ENCODE peak calls at places on chromosomes 2 and 18, in four cellular contexts. One of them, this sample, is unnamed.

GRCh38 chr2:69973335-69973735 is 11.9 kb upstream of the ASPRV1 start:
- DNase-seq in HCT116: no peak
- DNase-seq in astrocyte: peak; percentile 54
- DNase-seq in naive thymus-derived CD4-positive, alpha-beta T cell: no peak
- DNase-seq in this sample: no peak

GRCh38 chr2:75133621-75134020 is 65.7 kb downstream of the TACR1 start:
- DNase-seq in HCT116: no peak
- DNase-seq in astrocyte: no peak
- DNase-seq in naive thymus-derived CD4-positive, alpha-beta T cell: no peak
- DNase-seq in this sample: no peak

GRCh38 chr18:55439036-55439435 is 149.0 kb downstream of the TCF4 start:
- DNase-seq in HCT116: no peak
- DNase-seq in astrocyte: no peak
- DNase-seq in naive thymus-derived CD4-positive, alpha-beta T cell: no peak
- DNase-seq in this sample: no peak

GRCh38 chr2:223930002-223930976 is 14.8 kb downstream of the WDFY1 start:
- DNase-seq in astrocyte: peak; percentile 23
- DNase-seq in naive thymus-derived CD4-positive, alpha-beta T cell: no peak
- DNase-seq in HCT116: no peak
- DNase-seq in this sample: no peak

GRCh38 chr2:144111443-144111842 is 408.5 kb downstream of the ZEB2 start:
- DNase-seq in astrocyte: peak; percentile 93
- DNase-seq in naive thymus-derived CD4-positive, alpha-beta T cell: no peak
- DNase-seq in HCT116: no peak
- DNase-seq in this sample: no peak

GRCh38 chr2:8027387-8027786 is 654.5 kb upstream of the ID2 start:
- DNase-seq in astrocyte: no peak
- DNase-seq in HCT116: no peak
- DNase-seq in naive thymus-derived CD4-positive, alpha-beta T cell: no peak
- DNase-seq in this sample: no peak

GRCh38 chr2:152497481-152498052 is 162.6 kb downstream of the FMNL2 start:
- DNase-seq in HCT116: peak; percentile 75
- DNase-seq in astrocyte: peak; percentile 95
- DNase-seq in naive thymus-derived CD4-positive, alpha-beta T cell: no peak
- DNase-seq in this sample: no peak

GRCh38 chr18:12373032-12373770 is 3.8 kb downstream of the AFG3L2 start:
- DNase-seq in astrocyte: peak; percentile 58
- DNase-seq in naive thymus-derived CD4-positive, alpha-beta T cell: no peak
- DNase-seq in HCT116: no peak
- DNase-seq in this sample: no peak

GRCh38 chr18:11955299-11956029 is 25.8 kb upstream of the IMPA2 start:
- DNase-seq in naive thymus-derived CD4-positive, alpha-beta T cell: no peak
- DNase-seq in astrocyte: peak; percentile 87
- DNase-seq in HCT116: no peak
- DNase-seq in this sample: no peak

GRCh38 chr2:155020246-155020645 is 321.8 kb downstream of the KCNJ3 start:
- DNase-seq in astrocyte: no peak
- DNase-seq in naive thymus-derived CD4-positive, alpha-beta T cell: no peak
- DNase-seq in HCT116: no peak
- DNase-seq in this sample: no peak

GRCh38 chr2:69224495-69224803 is 162.6 kb downstream of the GFPT1 start:
- DNase-seq in naive thymus-derived CD4-positive, alpha-beta T cell: no peak
- DNase-seq in HCT116: no peak
- DNase-seq in astrocyte: no peak
- DNase-seq in this sample: no peak

GRCh38 chr2:60213865-60214657 is 339.4 kb downstream of the BCL11A start:
- DNase-seq in naive thymus-derived CD4-positive, alpha-beta T cell: no peak
- DNase-seq in HCT116: no peak
- DNase-seq in astrocyte: no peak
- DNase-seq in this sample: no peak

GRCh38 chr2:100957971-100958653 is 44.0 kb upstream of the RPL31 start:
- DNase-seq in astrocyte: peak; percentile 95
- DNase-seq in HCT116: no peak
- DNase-seq in naive thymus-derived CD4-positive, alpha-beta T cell: no peak
- DNase-seq in this sample: no peak

GRCh38 chr18:1438458-1438910 is 533.8 kb downstream of the ADCYAP1 start:
- DNase-seq in naive thymus-derived CD4-positive, alpha-beta T cell: no peak
- DNase-seq in HCT116: no peak
- DNase-seq in astrocyte: no peak
- DNase-seq in this sample: no peak

GRCh38 chr2:42804891-42805290 is 12.5 kb upstream of the HAAO start:
- DNase-seq in astrocyte: no peak
- DNase-seq in HCT116: no peak
- DNase-seq in naive thymus-derived CD4-positive, alpha-beta T cell: no peak
- DNase-seq in this sample: no peak

GRCh38 chr18:48947102-48947501 is 3.7 kb downstream of the SMAD7 start:
- DNase-seq in astrocyte: no peak
- DNase-seq in HCT116: no peak
- DNase-seq in naive thymus-derived CD4-positive, alpha-beta T cell: no peak
- DNase-seq in this sample: no peak

GRCh38 chr2:122191331-122191730 is 435.9 kb downstream of the TSN start:
- DNase-seq in naive thymus-derived CD4-positive, alpha-beta T cell: no peak
- DNase-seq in HCT116: peak; percentile 2
- DNase-seq in astrocyte: no peak
- DNase-seq in this sample: no peak

GRCh38 chr2:100041946-100042345 is 100.4 kb downstream of the AFF3 start:
- DNase-seq in HCT116: no peak
- DNase-seq in naive thymus-derived CD4-positive, alpha-beta T cell: no peak
- DNase-seq in astrocyte: no peak
- DNase-seq in this sample: no peak

GRCh38 chr2:134070281-134070731 is 183.6 kb upstream of the MGAT5 start:
- DNase-seq in naive thymus-derived CD4-positive, alpha-beta T cell: no peak
- DNase-seq in astrocyte: peak; percentile 31
- DNase-seq in HCT116: no peak
- DNase-seq in this sample: no peak

GRCh38 chr2:36357506-36358316 is 2.1 kb downstream of the CRIM1 start:
- DNase-seq in astrocyte: peak; percentile 83
- DNase-seq in naive thymus-derived CD4-positive, alpha-beta T cell: no peak
- DNase-seq in HCT116: peak; percentile 69
- DNase-seq in this sample: no peak

GRCh38 chr18:34767601-34768027 is 57.5 kb downstream of the DTNA start:
- DNase-seq in HCT116: no peak
- DNase-seq in astrocyte: peak; percentile 89
- DNase-seq in naive thymus-derived CD4-positive, alpha-beta T cell: no peak
- DNase-seq in this sample: no peak

GRCh38 chr2:158973511-158973956 is 5.1 kb downstream of the TANC1 start:
- DNase-seq in HCT116: no peak
- DNase-seq in astrocyte: peak; percentile 36
- DNase-seq in naive thymus-derived CD4-positive, alpha-beta T cell: no peak
- DNase-seq in this sample: no peak

GRCh38 chr2:128394004-128394730 is 75.5 kb upstream of the HS6ST1 start:
- DNase-seq in naive thymus-derived CD4-positive, alpha-beta T cell: no peak
- DNase-seq in HCT116: no peak
- DNase-seq in astrocyte: no peak
- DNase-seq in this sample: no peak

GRCh38 chr18:43935051-43935412 is 657.7 kb upstream of the SYT4 start:
- DNase-seq in astrocyte: peak; percentile 64
- DNase-seq in naive thymus-derived CD4-positive, alpha-beta T cell: no peak
- DNase-seq in HCT116: no peak
- DNase-seq in this sample: no peak

GRCh38 chr2:188746727-188747126 is 227.4 kb upstream of the COL3A1 start:
- DNase-seq in HCT116: no peak
- DNase-seq in astrocyte: peak; percentile 50
- DNase-seq in naive thymus-derived CD4-positive, alpha-beta T cell: no peak
- DNase-seq in this sample: no peak

GRCh38 chr2:105239924-105240323 is 1.6 kb upstream of the GPR45 start:
- DNase-seq in naive thymus-derived CD4-positive, alpha-beta T cell: no peak
- DNase-seq in astrocyte: peak; percentile 97
- DNase-seq in HCT116: no peak
- DNase-seq in this sample: no peak

GRCh38 chr2:71662665-71663394 is 209.5 kb downstream of the DYSF start:
- DNase-seq in astrocyte: no peak
- DNase-seq in naive thymus-derived CD4-positive, alpha-beta T cell: no peak
- DNase-seq in HCT116: no peak
- DNase-seq in this sample: no peak

GRCh38 chr2:160646684-160647444 is 153.3 kb upstream of the RBMS1 start:
- DNase-seq in HCT116: no peak
- DNase-seq in naive thymus-derived CD4-positive, alpha-beta T cell: no peak
- DNase-seq in astrocyte: no peak
- DNase-seq in this sample: no peak

DNA sequence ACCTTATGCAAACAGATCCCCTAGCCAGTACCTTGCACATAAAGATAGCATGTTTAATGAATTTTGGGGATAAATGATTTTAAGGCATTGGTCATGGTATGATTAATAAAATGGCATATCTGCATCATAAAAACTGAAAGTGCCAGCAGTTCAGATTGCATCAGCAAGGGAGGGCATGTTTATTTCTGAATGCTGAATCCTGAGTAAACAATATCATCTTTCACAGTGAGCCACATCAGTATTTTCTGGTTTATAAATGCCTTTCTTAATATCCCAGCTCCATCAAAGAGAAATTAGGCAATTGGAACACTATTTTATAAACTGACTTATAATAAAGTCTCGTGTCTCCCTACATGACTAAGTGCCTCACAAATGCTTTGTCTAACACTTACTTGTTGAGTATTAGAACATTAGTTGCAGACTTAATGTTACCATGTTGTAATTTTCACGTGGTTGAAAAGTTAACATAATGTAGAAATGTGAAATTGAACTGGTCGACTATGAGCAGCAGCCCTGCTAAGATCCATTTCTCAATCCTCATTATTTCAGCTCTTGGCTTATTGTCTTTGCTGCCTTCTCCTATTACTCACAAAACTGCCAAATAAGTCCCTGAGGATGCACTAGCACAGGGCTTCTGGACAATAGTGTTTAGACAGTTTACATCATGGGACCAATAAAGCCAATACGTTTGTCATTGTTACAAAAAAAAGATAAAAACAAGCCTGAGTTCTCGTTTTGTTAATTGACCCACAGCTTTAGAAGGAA is 48.0 kb downstream of the LANCL1 start:
- DNase-seq in naive thymus-derived CD4-positive, alpha-beta T cell: no peak
- DNase-seq in astrocyte: no peak
- DNase-seq in HCT116: no peak
- DNase-seq in this sample: no peak
- H3K9me3 ChIP-seq in naive thymus-derived CD4-positive, alpha-beta T cell: peaks cover 15% of the 10 kb centered on the region
- H3K9me3 ChIP-seq in astrocyte: no peaks in the 10 kb centered on the region
- H3K9me3 ChIP-seq in HCT116: no peaks in the 10 kb centered on the region
- H3K9me3 ChIP-seq in this sample: no peaks in the 10 kb centered on the region

GRCh38 chr2:146123256-146123655 is 1603.3 kb upstream of the ZEB2 start:
- DNase-seq in naive thymus-derived CD4-positive, alpha-beta T cell: no peak
- DNase-seq in HCT116: no peak
- DNase-seq in astrocyte: peak; percentile 18
- DNase-seq in this sample: no peak
- H3K9me3 ChIP-seq in naive thymus-derived CD4-positive, alpha-beta T cell: no peaks in the 10 kb centered on the region
- H3K9me3 ChIP-seq in HCT116: no peaks in the 10 kb centered on the region
- H3K9me3 ChIP-seq in astrocyte: no peaks in the 10 kb centered on the region
- H3K9me3 ChIP-seq in this sample: no peaks in the 10 kb centered on the region

DNA sequence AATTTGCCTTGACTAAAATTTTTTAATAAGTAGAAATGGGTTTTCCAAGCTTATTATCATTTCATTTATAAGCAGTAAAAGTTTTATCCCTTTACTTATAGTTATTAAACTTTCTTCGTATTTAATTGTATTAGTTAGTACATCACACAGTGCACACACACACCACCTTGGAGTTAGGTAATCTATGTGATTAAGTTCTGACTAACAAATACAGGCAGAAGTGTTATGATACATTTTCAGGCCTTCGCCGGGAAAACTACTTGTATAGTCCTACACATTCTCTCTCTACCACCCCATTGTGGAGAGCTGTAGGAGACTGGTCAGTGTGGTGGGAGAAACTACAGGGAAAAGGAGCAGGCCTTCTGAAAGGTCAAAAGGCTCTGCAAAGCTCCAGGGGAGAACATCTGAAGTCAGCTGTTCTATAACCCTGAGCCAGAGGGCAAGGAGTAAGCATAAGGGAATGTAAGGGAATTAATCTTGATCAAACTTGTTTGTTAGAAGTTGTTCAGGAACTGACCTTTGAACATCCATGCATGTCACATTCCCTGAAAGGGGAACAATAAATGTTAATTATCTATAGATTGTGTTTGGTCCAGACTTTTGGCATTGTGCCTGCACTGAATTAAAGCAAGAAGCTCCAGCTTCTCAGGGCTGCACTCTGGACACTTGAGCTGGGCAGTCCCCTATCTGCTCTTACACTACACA is 231.7 kb downstream of the FSIP2 start:
- DNase-seq in naive thymus-derived CD4-positive, alpha-beta T cell: no peak
- DNase-seq in astrocyte: peak; percentile 20
- DNase-seq in HCT116: no peak
- DNase-seq in this sample: no peak
- H3K9me3 ChIP-seq in naive thymus-derived CD4-positive, alpha-beta T cell: peaks cover 4% of the 10 kb centered on the region
- H3K9me3 ChIP-seq in astrocyte: no peaks in the 10 kb centered on the region
- H3K9me3 ChIP-seq in HCT116: peaks cover 7% of the 10 kb centered on the region
- H3K9me3 ChIP-seq in this sample: no peaks in the 10 kb centered on the region

GRCh38 chr2:3631161-3631850 is 26.7 kb upstream of the ALLC start:
- DNase-seq in astrocyte: no peak
- DNase-seq in naive thymus-derived CD4-positive, alpha-beta T cell: peak; percentile 13
- DNase-seq in HCT116: no peak
- DNase-seq in this sample: no peak
- H3K9me3 ChIP-seq in astrocyte: no peaks in the 10 kb centered on the region
- H3K9me3 ChIP-seq in naive thymus-derived CD4-positive, alpha-beta T cell: no peaks in the 10 kb centered on the region
- H3K9me3 ChIP-seq in HCT116: no peaks in the 10 kb centered on the region
- H3K9me3 ChIP-seq in this sample: no peaks in the 10 kb centered on the region

GRCh38 chr2:131590366-131590765 is 62.7 kb downstream of the CCDC74A start:
- DNase-seq in HCT116: no peak
- DNase-seq in naive thymus-derived CD4-positive, alpha-beta T cell: no peak
- DNase-seq in astrocyte: no peak
- DNase-seq in this sample: no peak
- H3K9me3 ChIP-seq in HCT116: no peaks in the 10 kb centered on the region
- H3K9me3 ChIP-seq in naive thymus-derived CD4-positive, alpha-beta T cell: no peaks in the 10 kb centered on the region
- H3K9me3 ChIP-seq in astrocyte: no peaks in the 10 kb centered on the region
- H3K9me3 ChIP-seq in this sample: no peaks in the 10 kb centered on the region

GRCh38 chr2:9463698-9464034 is 10.7 kb upstream of the IAH1 start:
- DNase-seq in naive thymus-derived CD4-positive, alpha-beta T cell: no peak
- DNase-seq in HCT116: no peak
- DNase-seq in astrocyte: peak; percentile 50
- DNase-seq in this sample: no peak
- H3K9me3 ChIP-seq in naive thymus-derived CD4-positive, alpha-beta T cell: no peaks in the 10 kb centered on the region
- H3K9me3 ChIP-seq in HCT116: no peaks in the 10 kb centered on the region
- H3K9me3 ChIP-seq in astrocyte: no peaks in the 10 kb centered on the region
- H3K9me3 ChIP-seq in this sample: no peaks in the 10 kb centered on the region

GRCh38 chr2:201298462-201298861 is 38.1 kb downstream of the CASP8 start:
- DNase-seq in astrocyte: peak; percentile 23
- DNase-seq in naive thymus-derived CD4-positive, alpha-beta T cell: no peak
- DNase-seq in HCT116: no peak
- DNase-seq in this sample: no peak
- H3K9me3 ChIP-seq in astrocyte: no peaks in the 10 kb centered on the region
- H3K9me3 ChIP-seq in naive thymus-derived CD4-positive, alpha-beta T cell: peaks cover 6% of the 10 kb centered on the region
- H3K9me3 ChIP-seq in HCT116: no peaks in the 10 kb centered on the region
- H3K9me3 ChIP-seq in this sample: no peaks in the 10 kb centered on the region

This sample was measured in T-helper 17 cell.